ENCODE peak calls at places on chromosomes 1 and 21, in five cellular contexts. Y, O, P, D and A are unnamed samples.

GRCh38 chr1:9435854-9436253 is 103.4 kb upstream of the SLC25A33 start:
- DNase-seq in P (no peak), Y (no peak), D (no peak), O (no peak), A (no peak)

GRCh38 chr1:28971980-28972771 is 57.8 kb downstream of the EPB41 start:
- DNase-seq in P (no peak), O (no peak), Y (no peak), D (no peak), A (no peak)

GRCh38 chr1:103525114-103525606 is 339 bp upstream of the RNPC3 start:
- DNase-seq in P (peak; percentile 21), Y (no peak), O (peak; percentile 4), D (no peak), A (no peak)

GRCh38 chr1:15102646-15103045 is 50.9 kb upstream of the TMEM51 start:
- DNase-seq in Y (no peak), P (no peak), O (no peak), D (no peak), A (no peak)

GRCh38 chr1:238892612-238893011 is 493.8 kb upstream of the CHRM3 start:
- DNase-seq in D (no peak), Y (no peak), P (no peak), O (no peak), A (no peak)

GRCh38 chr21:41597227-41597626 is 89.3 kb upstream of the TMPRSS2 start:
- DNase-seq in P (no peak), Y (no peak), D (no peak), O (no peak), A (no peak)

GRCh38 chr21:37862536-37862935 is 53.7 kb downstream of the KCNJ6 start:
- DNase-seq in Y (peak; percentile 32), P (no peak), O (peak; percentile 31), D (no peak), A (peak; percentile 19)

GRCh38 chr1:153527023-153527724 is 8.6 kb downstream of the S100A6 start:
- DNase-seq in D (no peak), Y (no peak), O (no peak), P (no peak), A (no peak)

GRCh38 chr1:63678200-63678599 is 85.0 kb downstream of the PGM1 start:
- DNase-seq in P (no peak), Y (no peak), O (no peak), D (no peak), A (no peak)

GRCh38 chr1:214463596-214463995 is 87.8 kb downstream of the PTPN14 start:
- DNase-seq in P (no peak), Y (no peak), D (no peak), O (no peak), A (no peak)

GRCh38 chr1:180966744-180967536 is 54.2 kb downstream of the KIAA1614 start:
- DNase-seq in O (no peak), D (no peak), P (no peak), Y (no peak), A (no peak)

GRCh38 chr1:230195199-230195598 is 128.2 kb downstream of the GALNT2 start:
- DNase-seq in Y (no peak), O (no peak), P (no peak), D (no peak), A (peak; percentile 19)

GRCh38 chr1:10415211-10415930 is 14.9 kb upstream of the CENPS start:
- DNase-seq in Y (peak; percentile 67), D (peak; percentile 15), O (peak; percentile 51), P (peak; percentile 20), A (no peak)

GRCh38 chr1:192553741-192554140 is 21.8 kb upstream of the RGS1 start:
- DNase-seq in P (no peak), D (no peak), O (no peak), Y (no peak), A (no peak)

GRCh38 chr1:160752926-160753325 is 13.9 kb downstream of the SLAMF7 start:
- DNase-seq in Y (no peak), P (no peak), D (no peak), O (no peak), A (no peak)

GRCh38 chr1:246782120-246782900 is 58.1 kb downstream of the SCCPDH start:
- DNase-seq in P (no peak), O (no peak), D (no peak), Y (no peak), A (no peak)

GRCh38 chr21:34835526-34835925 is 166.7 kb downstream of the CLIC6 start:
- DNase-seq in P (peak; percentile 83), D (peak; percentile 23), O (no peak), Y (peak; percentile 72), A (no peak)

GRCh38 chr1:22626219-22626902 is 10.1 kb upstream of the C1QA start:
- DNase-seq in O (no peak), P (no peak), Y (no peak), D (no peak), A (no peak)

GRCh38 chr1:211377539-211378461 is 51.2 kb downstream of the TRAF5 start:
- DNase-seq in O (no peak), Y (no peak), D (no peak), P (no peak), A (no peak)

GRCh38 chr1:173276922-173277800 is 70.0 kb upstream of the TNFSF4 start:
- DNase-seq in O (no peak), Y (no peak), P (no peak), D (no peak), A (no peak)

GRCh38 chr1:110513511-110513910 is 5.5 kb downstream of the KCNA10 start:
- DNase-seq in Y (no peak), D (no peak), P (no peak), O (no peak), A (no peak)

GRCh38 chr1:87154351-87154750 is 174.3 kb upstream of the LMO4 start:
- DNase-seq in Y (peak; percentile 32), D (no peak), O (no peak), P (no peak), A (no peak)

GRCh38 chr1:214276786-214277185 is 4.2 kb upstream of the SMYD2 start:
- DNase-seq in O (no peak), D (no peak), P (no peak), Y (no peak), A (no peak)

DNA sequence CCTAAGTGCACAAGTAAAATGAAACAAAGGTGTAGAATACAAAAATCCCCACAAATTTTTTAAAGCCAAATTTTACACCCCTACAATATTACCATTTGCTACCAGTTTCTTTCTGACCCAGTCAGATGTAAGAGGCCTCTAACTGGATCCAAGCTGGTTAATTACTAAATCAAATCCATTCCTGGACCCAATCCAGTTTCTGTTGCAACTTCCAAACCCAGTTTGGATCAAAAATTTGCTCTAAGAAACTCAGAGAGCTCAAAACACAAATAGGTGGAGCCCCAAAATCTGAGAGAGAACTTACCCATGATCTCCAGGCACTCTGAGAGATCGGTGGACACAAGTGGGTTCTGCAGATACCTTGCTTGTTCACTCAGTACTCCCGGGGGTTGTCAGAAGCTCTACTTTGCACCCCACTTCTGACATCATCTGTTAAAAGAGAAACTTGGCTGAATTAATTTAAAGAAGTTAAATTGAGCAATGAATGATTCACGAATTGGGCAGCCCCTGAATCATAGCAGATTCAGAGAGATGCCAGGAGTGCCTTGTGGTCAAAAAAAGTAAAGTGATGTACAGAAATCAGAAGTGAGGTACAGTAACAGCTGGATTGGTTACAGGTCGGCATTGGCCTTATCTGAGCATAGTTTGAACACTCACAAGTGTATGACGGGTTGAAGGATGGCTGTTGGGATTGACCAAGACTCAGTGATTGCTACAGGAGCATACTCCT is 448.0 kb downstream of the KCNT2 start:
- DNase-seq in P (no peak), Y (no peak), D (no peak), O (no peak), A (no peak)
- H3K27ac ChIP-seq in P (no peak overlapping the region), Y (no peak overlapping the region), D (no peak overlapping the region), O (no peak overlapping the region), A (no peak overlapping the region)

DNA sequence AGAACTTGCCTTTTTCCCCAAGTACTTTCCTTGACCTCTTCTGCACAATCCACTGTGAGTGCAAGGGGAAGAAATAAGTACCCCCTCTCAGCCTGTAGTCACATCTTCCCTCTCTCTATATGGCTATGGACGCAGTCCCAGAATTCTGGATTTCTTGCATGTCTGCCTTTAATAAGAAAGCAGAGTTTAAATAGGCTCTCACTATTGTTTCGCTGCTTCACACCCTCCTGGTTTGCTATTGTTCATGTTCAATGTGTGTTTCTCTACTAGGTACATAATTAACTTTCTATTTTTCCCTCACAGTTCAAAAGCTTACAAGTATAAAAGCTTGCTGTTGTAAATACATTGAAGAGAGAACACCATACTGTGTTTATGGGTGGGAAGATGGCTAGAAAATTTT is 181.5 kb upstream of the C1orf105 start:
- DNase-seq in D (no peak), Y (no peak), P (no peak), O (no peak), A (no peak)
- TF ChIP-seq EP300 in D (no peak), Y (no peak), P (no peak), O (no peak), A (no peak)

GRCh38 chr1:228163004-228163753 is 2.4 kb upstream of the IBA57 start:
- DNase-seq in D (peak; percentile 51), Y (peak; percentile 42), O (no peak), P (no peak), A (no peak)

GRCh38 chr1:228161381-228161780 is 4.2 kb upstream of the IBA57 start:
- DNase-seq in O (no peak), D (no peak), P (no peak), Y (no peak), A (no peak)

GRCh38 chr1:228161866-228162265 is 3.7 kb upstream of the IBA57 start:
- DNase-seq in O (no peak), P (no peak), D (no peak), Y (no peak), A (no peak)

GRCh38 chr1:228163776-228164534 is 1.6 kb upstream of the IBA57 start:
- DNase-seq in D (no peak), P (no peak), Y (no peak), O (no peak), A (no peak)

GRCh38 chr1:228162286-228163003 is 3.2 kb upstream of the IBA57 start:
- DNase-seq in P (no peak), Y (peak; percentile 46), D (no peak), O (no peak), A (no peak)
- H3K27ac ChIP-seq in P (peak overlapping the region; percentile 57), Y (peak overlapping the region; percentile 99), D (peak overlapping the region; percentile 21), O (peak overlapping the region; percentile 29), A (peak overlapping the region; percentile 100)

GRCh38 chr1:89681045-89681729 is 48.3 kb downstream of the LRRC8C start:
- DNase-seq in O (no peak), P (no peak), D (no peak), Y (no peak), A (no peak)
- TF ChIP-seq EP300 in O (no peak), P (no peak), D (no peak), Y (no peak), A (no peak)